ENCODE peak calls at places on chromosome 6, in four cellular contexts. Y is HepG2, W is K562, J is GM12878. S is an unnamed sample.

GRCh38 chr6:26550250-26550993 is 12.3 kb downstream of the HMGN4 start:
- DNase-seq in J (no peak), Y (peak), W (peak), S (no peak)

GRCh38 chr6:82365011-82365751 is 1.6 kb downstream of the TPBG start:
- DNase-seq in W (no peak), Y (no peak), J (no peak), S (peak)

GRCh38 chr6:123306334-123306733 is 310.3 kb downstream of the CLVS2 start:
- DNase-seq in Y (no peak), J (no peak), W (no peak), S (peak)

GRCh38 chr6:47420394-47421371 is 56.9 kb upstream of the CD2AP start:
- DNase-seq in Y (no peak), J (no peak), W (peak), S (no peak)

GRCh38 chr6:135985471-135985870 is 134.0 kb downstream of the PDE7B start:
- DNase-seq in Y (no peak), J (no peak), W (no peak), S (no peak)

GRCh38 chr6:10393544-10394225 is 21.2 kb downstream of the TFAP2A start:
- DNase-seq in Y (no peak), W (no peak), J (no peak), S (no peak)

GRCh38 chr6:116476021-116476678 is 15.0 kb downstream of the CALHM6 start:
- DNase-seq in W (no peak), J (peak), Y (peak), S (no peak)

GRCh38 chr6:3009930-3010329 is 10.2 kb downstream of the NQO2 start:
- DNase-seq in Y (no peak), J (no peak), W (peak), S (no peak)

GRCh38 chr6:1635305-1636010 is 25.7 kb downstream of the FOXC1 start:
- DNase-seq in W (no peak), Y (no peak), J (no peak), S (no peak)

GRCh38 chr6:74967821-74968220 is 238.0 kb downstream of the COL12A1 start:
- DNase-seq in W (no peak), J (no peak), Y (no peak), S (no peak)

GRCh38 chr6:133971861-133972260 is 18.8 kb downstream of the TBPL1 start:
- DNase-seq in W (no peak), J (no peak), Y (no peak), S (no peak)

GRCh38 chr6:11885159-11885558 is 106.6 kb upstream of the ADTRP start:
- DNase-seq in J (no peak), Y (no peak), W (no peak), S (no peak)

GRCh38 chr6:21455071-21455470 is 138.5 kb upstream of the SOX4 start:
- DNase-seq in Y (no peak), W (no peak), J (no peak), S (no peak)

GRCh38 chr6:108653864-108654402 is 93.2 kb downstream of the FOXO3 start:
- DNase-seq in W (no peak), Y (no peak), J (no peak), S (no peak)

GRCh38 chr6:71252960-71253359 is 35.7 kb upstream of the OGFRL1 start:
- DNase-seq in J (no peak), Y (no peak), W (no peak), S (no peak)

GRCh38 chr6:80304014-80304413 is 197.5 kb downstream of the BCKDHB start:
- DNase-seq in W (no peak), Y (no peak), J (no peak), S (no peak)

GRCh38 chr6:24723270-24723669 is 4.3 kb upstream of the C6orf62 start:
- DNase-seq in W (no peak), Y (no peak), J (no peak), S (no peak)

GRCh38 chr6:56062856-56063255 is 184.5 kb downstream of the COL21A1 start:
- DNase-seq in Y (no peak), J (no peak), W (no peak), S (no peak)

DNA sequence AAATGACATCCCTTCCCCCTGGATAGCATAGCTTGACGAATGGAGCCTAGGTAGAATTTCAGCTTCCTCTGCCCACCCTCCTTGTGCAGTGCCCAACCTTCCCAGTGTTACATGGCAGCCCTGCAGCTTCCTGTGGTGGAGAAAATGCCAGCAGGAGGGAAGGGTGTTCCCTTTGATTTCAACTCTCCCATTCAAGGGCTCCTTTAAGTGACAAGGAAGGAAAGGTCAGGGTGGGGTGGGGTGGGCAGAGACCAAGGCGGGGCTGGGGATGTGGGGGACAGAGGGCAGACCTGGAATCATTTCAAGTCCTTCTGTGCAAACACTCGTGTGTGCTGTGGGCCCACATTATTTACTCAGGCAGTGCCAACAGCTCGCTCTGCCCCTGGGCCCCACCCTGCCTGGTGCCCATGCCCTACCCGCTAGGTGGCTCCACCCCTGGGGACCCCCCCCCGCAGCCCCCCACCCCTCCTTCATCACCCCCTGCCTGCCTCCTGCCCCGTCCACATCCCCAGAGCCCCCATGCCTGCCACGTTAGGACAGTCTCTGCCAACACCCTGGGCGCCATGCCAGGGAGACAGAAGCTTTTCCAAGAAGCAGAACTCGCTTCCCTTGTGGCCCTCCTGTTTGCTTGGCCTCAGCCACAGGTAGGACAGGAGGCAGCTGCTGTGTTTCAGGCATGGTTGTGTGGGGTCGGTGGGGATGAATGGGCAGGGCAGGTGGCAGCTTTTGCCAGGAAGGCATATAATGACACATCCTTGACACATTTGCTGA is 9.4 kb downstream of the SPDEF start:
- DNase-seq in J (no peak), W (no peak), Y (no peak), S (no peak)
- TF ChIP-seq SP1 in J (no peak), W (no peak), Y (no peak), S (no peak)

DNA sequence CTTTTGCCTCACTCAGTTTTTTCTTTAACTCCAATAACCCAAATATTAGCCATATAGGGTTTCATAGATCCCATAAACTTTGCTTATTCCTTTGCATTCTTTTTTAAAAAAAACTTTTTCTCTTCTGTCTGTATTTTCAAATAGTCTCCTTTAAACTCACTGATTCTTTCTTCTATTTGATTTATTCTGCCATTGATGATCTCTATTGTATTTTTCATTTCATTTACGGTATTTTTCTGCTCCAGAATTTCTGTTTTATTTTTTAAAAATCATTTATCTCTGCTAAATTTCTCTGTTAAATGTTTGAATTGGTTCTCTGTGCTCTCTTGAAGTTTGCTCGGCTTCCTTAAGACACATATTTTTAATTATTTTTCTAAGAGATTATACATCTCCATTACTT is 573.3 kb upstream of the MAN1A1 start:
- DNase-seq in W (no peak), J (no peak), Y (no peak), S (no peak)
- TF ChIP-seq FOXM1 in W (no peak), J (no peak), Y (no peak), S (no peak)

GRCh38 chr6:7909323-7910276 is 988 bp downstream of the TXNDC5 start:
- DNase-seq in Y (peak), W (peak), J (no peak), S (peak)

GRCh38 chr6:7911345-7911725 is 747 bp upstream of the TXNDC5 start:
- DNase-seq in W (no peak), J (no peak), Y (no peak), S (no peak)

GRCh38 chr6:7912024-7912423 is 1.4 kb upstream of the TXNDC5 start:
- DNase-seq in Y (no peak), W (no peak), J (no peak), S (no peak)

GRCh38 chr6:7910298-7910653 is 312 bp downstream of the TXNDC5 start:
- DNase-seq in J (no peak), W (peak), Y (no peak), S (no peak)

DNA sequence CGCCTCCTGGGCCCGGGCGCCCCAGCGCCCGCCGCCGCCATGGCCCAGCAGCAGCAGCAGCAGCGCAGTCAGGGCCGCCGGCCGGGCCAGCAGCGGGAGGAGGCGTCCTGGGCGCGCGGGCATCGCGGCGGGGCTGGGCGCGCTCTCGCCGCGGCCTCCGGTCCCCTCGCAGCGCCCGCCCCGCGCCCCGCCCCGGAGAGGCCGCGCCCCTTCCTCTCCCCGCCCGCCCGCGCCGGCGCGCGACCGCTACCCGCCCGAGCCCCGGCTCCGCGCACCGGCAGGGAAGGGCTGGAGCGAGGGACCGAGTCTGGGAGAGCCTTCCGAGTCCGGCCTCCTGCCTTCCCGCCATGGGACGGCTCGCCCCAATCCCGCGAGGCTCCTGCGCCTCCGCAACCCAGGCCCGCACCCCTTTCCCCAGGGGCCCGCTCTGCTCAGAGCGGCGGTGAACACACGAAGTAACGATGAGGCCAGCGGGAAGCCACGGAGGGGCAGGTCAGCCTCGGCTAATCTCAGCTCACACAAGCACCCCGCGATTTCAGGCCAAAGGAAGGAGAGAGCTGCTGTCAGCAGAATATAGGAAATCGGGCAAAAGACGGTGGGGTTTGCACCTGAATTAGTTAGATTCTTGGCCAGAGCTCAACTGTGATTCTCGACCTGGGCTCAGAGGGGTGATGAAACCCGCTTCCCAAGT is at the start of gene TXNDC5:
- DNase-seq in W (peak), Y (peak), J (no peak), S (peak)
- TF ChIP-seq SP1 in W (no peak), Y (no peak), J (no peak), S (no peak)

DNA sequence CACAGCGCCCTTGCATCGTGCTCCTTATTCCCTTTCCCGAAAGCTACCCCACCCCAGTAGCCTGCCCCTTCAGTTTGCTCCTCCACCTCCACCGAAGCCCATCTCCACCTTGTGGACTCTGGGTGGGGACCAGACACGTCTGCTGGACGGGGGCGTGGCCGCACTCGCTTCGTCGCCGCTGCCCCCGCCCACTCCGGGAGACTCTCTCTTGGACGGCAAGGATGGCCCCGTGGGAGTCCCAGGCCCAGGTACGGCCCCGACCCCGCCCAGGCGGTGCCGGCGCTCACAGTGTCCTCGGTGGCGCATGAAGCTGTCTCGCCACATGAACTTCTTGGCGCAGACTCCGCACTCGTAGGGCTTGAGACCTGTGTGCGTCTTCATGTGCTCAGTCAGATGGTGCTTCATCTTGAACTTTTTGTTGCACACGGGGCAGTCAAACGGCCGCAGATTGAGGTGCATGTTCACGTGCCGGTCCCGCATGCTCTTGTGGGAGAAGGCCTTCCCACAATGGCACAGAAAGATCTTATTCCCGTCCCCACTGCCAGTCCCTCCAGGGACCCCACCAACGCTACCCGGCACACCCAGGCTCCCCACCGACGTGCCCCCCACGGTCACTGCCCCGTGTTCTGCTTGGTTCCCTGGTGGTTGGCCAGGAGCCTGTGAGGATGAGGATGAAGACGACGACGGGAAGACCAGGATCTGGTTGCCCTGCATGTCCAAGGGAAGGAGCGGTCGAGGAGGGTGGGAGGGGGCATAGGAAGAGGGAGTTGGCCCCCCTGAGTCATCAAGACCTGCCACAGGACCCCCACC is 1.3 kb upstream of the TAPBP start:
- DNase-seq in W (peak), Y (no peak), J (no peak), S (no peak)
- TF ChIP-seq FOXM1 in W (no peak), Y (no peak), J (no peak), S (no peak)

GRCh38 chr6:160398674-160399271 is 50.6 kb downstream of the SLC22A3 start:
- DNase-seq in J (peak), W (no peak), Y (no peak), S (no peak)

GRCh38 chr6:160394654-160395035 is 46.5 kb downstream of the SLC22A3 start:
- DNase-seq in Y (peak), W (no peak), J (no peak), S (no peak)

GRCh38 chr6:160395187-160395586 is 47.0 kb downstream of the SLC22A3 start:
- DNase-seq in Y (no peak), W (no peak), J (no peak), S (no peak)

GRCh38 chr6:160400426-160400825 is 52.2 kb downstream of the SLC22A3 start:
- DNase-seq in Y (no peak), J (no peak), W (no peak), S (no peak)
- TF ChIP-seq SP1 in Y (no peak), J (no peak), W (no peak), S (no peak)

GRCh38 chr6:8170245-8170644 is 67.9 kb upstream of the EEF1E1 start:
- DNase-seq in J (no peak), W (no peak), Y (no peak), S (peak)
- TF ChIP-seq FOXM1 in J (no peak), W (no peak), Y (no peak), S (no peak)

GRCh38 chr6:101595276-101595675 is 201.8 kb downstream of the GRIK2 start:
- DNase-seq in J (no peak), W (no peak), Y (no peak), S (no peak)

GRCh38 chr6:101597711-101598110 is 204.2 kb downstream of the GRIK2 start:
- DNase-seq in J (no peak), Y (no peak), W (no peak), S (no peak)
- TF ChIP-seq SP1 in J (no peak), Y (no peak), W (no peak), S (no peak)